ENCODE peak calls at places on chromosomes 11 and 22, in seven cellular contexts. X is memory B cell, U is COR-L47, G is astrocyte of the hippocampus, Q is GM03348, N is type B pancreatic cell, S is adipocyte. A is an unnamed sample.

GRCh38 chr11:108897071-108897481 is 232.2 kb downstream of the DDX10 start:
- DNase-seq in X (no peak), U (no peak), G (peak), Q (no peak), N (no peak), S (peak), A (no peak)

GRCh38 chr11:119222308-119222707 is 16.2 kb downstream of the CBL start:
- DNase-seq in X (no peak), U (peak), G (peak), Q (peak), N (no peak), S (peak), A (no peak)

GRCh38 chr11:22792497-22792896 is 37.1 kb downstream of the SVIP start:
- DNase-seq in X (no peak), U (peak), G (peak), Q (no peak), N (no peak), S (peak), A (no peak)

GRCh38 chr11:122319011-122319410 is 203.0 kb upstream of the BLID start:
- DNase-seq in X (no peak), U (no peak), G (no peak), Q (peak), N (no peak), S (no peak), A (no peak)

GRCh38 chr22:48378673-48379072 is 1449.0 kb downstream of the BRD1 start:
- DNase-seq in X (no peak), U (no peak), G (no peak), Q (no peak), N (no peak), S (no peak), A (no peak)

GRCh38 chr22:23256986-23257888 is 76.9 kb downstream of the BCR start:
- DNase-seq in X (no peak), U (no peak), G (no peak), Q (peak), N (no peak), S (peak), A (no peak)

GRCh38 chr22:48238966-48239365 is 1476.5 kb downstream of the TBC1D22A start:
- DNase-seq in X (no peak), U (no peak), G (no peak), Q (no peak), N (peak), S (no peak), A (no peak)

GRCh38 chr22:23824476-23825245 is 14.1 kb downstream of the DERL3 start:
- DNase-seq in X (no peak), U (no peak), G (no peak), Q (no peak), N (no peak), S (no peak), A (no peak)

GRCh38 chr11:107563702-107564101 is 1.8 kb downstream of the ALKBH8 start:
- DNase-seq in X (peak), U (peak), G (peak), Q (peak), N (no peak), S (peak), A (peak)

GRCh38 chr11:1226226-1226961 is 3.5 kb downstream of the MUC5B start:
- DNase-seq in X (no peak), U (no peak), G (no peak), Q (no peak), N (peak), S (no peak), A (no peak)

GRCh38 chr11:125167292-125167953 is 2.9 kb downstream of the PKNOX2 start:
- DNase-seq in X (no peak), U (no peak), G (peak), Q (no peak), N (no peak), S (no peak), A (no peak)

GRCh38 chr22:47775686-47776085 is 1013.2 kb downstream of the TBC1D22A start:
- DNase-seq in X (no peak), U (no peak), G (no peak), Q (no peak), N (no peak), S (no peak), A (no peak)

GRCh38 chr22:20319745-20320658 is at the start of gene DGCR6L:
- DNase-seq in X (peak), U (peak), G (peak), Q (peak), N (peak), S (peak), A (peak)

GRCh38 chr11:839280-839623 is 3.1 kb downstream of the POLR2L start:
- DNase-seq in X (no peak), U (no peak), G (no peak), Q (no peak), N (no peak), S (no peak), A (no peak)

GRCh38 chr22:30575011-30575671 is 676 bp upstream of the GAL3ST1 start:
- DNase-seq in X (no peak), U (no peak), G (peak), Q (no peak), N (no peak), S (no peak), A (no peak)

GRCh38 chr11:19738124-19738523 is 25.5 kb downstream of the NAV2 start:
- DNase-seq in X (no peak), U (no peak), G (no peak), Q (no peak), N (no peak), S (no peak), A (peak)

GRCh38 chr11:80083561-80083960 is 642.7 kb upstream of the TENM4 start:
- DNase-seq in X (no peak), U (no peak), G (no peak), Q (no peak), N (no peak), S (no peak), A (no peak)

GRCh38 chr11:124760205-124760652 is 1.9 kb downstream of the ESAM start:
- DNase-seq in X (peak), U (no peak), G (no peak), Q (no peak), N (no peak), S (no peak), A (no peak)

GRCh38 chr11:117589024-117589423 is 208.0 kb downstream of the DSCAML1 start:
- DNase-seq in X (no peak), U (peak), G (no peak), Q (no peak), N (no peak), S (no peak), A (no peak)

GRCh38 chr22:44080936-44081853 is 57.1 kb downstream of the PARVB start:
- DNase-seq in X (peak), U (peak), G (peak), Q (peak), N (peak), S (peak), A (peak)

GRCh38 chr22:29727248-29727551 is 7.4 kb downstream of the CABP7 start:
- DNase-seq in X (no peak), U (no peak), G (peak), Q (peak), N (no peak), S (peak), A (peak)

GRCh38 chr11:64616817-64617216 is 25.8 kb downstream of the SLC22A12 start:
- DNase-seq in X (no peak), U (no peak), G (no peak), Q (no peak), N (no peak), S (no peak), A (no peak)